ENCODE peak calls at places on chromosomes 11 and 22, in six cellular contexts. C is colonic mucosa, P is left ventricle myocardium inferior, W is lower lobe of right lung, R is esophagus muscularis mucosa, G is gastrocnemius medialis. B is an unnamed sample. For H3K4me1, the result is how much of the 10 kb centered on the place peaks cover.

GRCh38 chr11:79253280-79253679 is 187.6 kb downstream of the TENM4 start:
- DNase-seq in P (no peak), R (no peak), G (no peak), W (no peak), C (no peak), B (no peak)

GRCh38 chr11:126927628-126928027 is 72.9 kb downstream of the KIRREL3 start:
- DNase-seq in R (no peak), C (no peak), G (no peak), P (no peak), W (peak), B (no peak)

GRCh38 chr11:47104337-47104950 is 72.2 kb downstream of the ARFGAP2 start:
- DNase-seq in P (no peak), C (no peak), W (no peak), R (no peak), G (no peak), B (no peak)

GRCh38 chr22:48428556-48429371 is 1398.9 kb downstream of the BRD1 start:
- DNase-seq in R (no peak), W (no peak), G (no peak), C (no peak), P (no peak), B (no peak)

GRCh38 chr11:124402326-124402922 is 3.6 kb upstream of the OR8B3 start:
- DNase-seq in C (peak), P (peak), R (peak), G (peak), W (peak), B (peak)

GRCh38 chr11:46918087-46918751 is at the start of gene LRP4:
- DNase-seq in R (no peak), G (no peak), P (peak), W (no peak), C (peak), B (no peak)

GRCh38 chr22:46069518-46070214 is 80.7 kb upstream of the PPARA start:
- DNase-seq in P (peak), G (peak), R (peak), C (peak), W (peak), B (peak)

GRCh38 chr11:59283311-59283710 is 70.6 kb upstream of the MPEG1 start:
- DNase-seq in P (no peak), R (peak), C (no peak), G (no peak), W (no peak), B (no peak)

GRCh38 chr11:66975403-66976047 is 421 bp downstream of the C11orf86 start:
- DNase-seq in P (no peak), C (no peak), W (no peak), G (no peak), R (no peak), B (no peak)

GRCh38 chr11:116224154-116224888 is 548.5 kb downstream of the BUD13 start:
- DNase-seq in P (no peak), C (peak), R (no peak), W (no peak), G (no peak), B (peak)

GRCh38 chr22:39012525-39013516 is 1.2 kb upstream of the APOBEC3C start:
- DNase-seq in P (no peak), C (no peak), W (no peak), R (no peak), G (no peak), B (no peak)

GRCh38 chr11:639324-639977 is 2.4 kb downstream of the DRD4 start:
- DNase-seq in P (no peak), C (no peak), W (no peak), G (no peak), R (no peak), B (no peak)

GRCh38 chr22:22938672-22939536 is 51.3 kb downstream of the IGLL5 start:
- DNase-seq in P (peak), R (no peak), C (no peak), G (no peak), W (peak), B (no peak)

GRCh38 chr22:41524809-41525449 is 19.3 kb downstream of the POLR3H start:
- DNase-seq in G (no peak), C (peak), W (no peak), P (no peak), R (no peak), B (no peak)

GRCh38 chr11:113477321-113477720 is 2.1 kb upstream of the DRD2 start:
- DNase-seq in P (no peak), C (no peak), W (no peak), R (no peak), G (no peak), B (no peak)

GRCh38 chr22:48358886-48359612 is 1468.6 kb downstream of the BRD1 start:
- DNase-seq in G (no peak), P (no peak), C (no peak), W (no peak), R (no peak), B (no peak)

GRCh38 chr11:64124147-64124546 is 41.8 kb downstream of the MACROD1 start:
- DNase-seq in W (no peak), C (no peak), R (no peak), P (no peak), G (no peak), B (no peak)

GRCh38 chr11:12695221-12695794 is 21.1 kb downstream of the TEAD1 start:
- DNase-seq in W (no peak), R (no peak), P (no peak), C (no peak), G (no peak), B (no peak)

GRCh38 chr11:8352852-8353505 is 89.3 kb upstream of the LMO1 start:
- DNase-seq in R (no peak), C (no peak), W (no peak), P (no peak), G (no peak), B (no peak)

GRCh38 chr11:23124996-23125395 is 264.7 kb upstream of the CCDC179 start:
- DNase-seq in R (no peak), P (no peak), C (no peak), W (no peak), G (no peak), B (no peak)

GRCh38 chr22:18110194-18110943 is at the start of gene TUBA8:
- DNase-seq in G (peak), P (peak), W (no peak), C (no peak), R (no peak), B (peak)

GRCh38 chr11:120568572-120569307 is 57.2 kb downstream of the GRIK4 start:
- DNase-seq in P (no peak), R (no peak), C (no peak), W (no peak), G (no peak), B (no peak)

GRCh38 chr11:28581286-28582242 is 473.4 kb downstream of the METTL15 start:
- DNase-seq in R (no peak), G (no peak), W (no peak), C (no peak), P (no peak), B (no peak)

GRCh38 chr11:16217631-16218030 is 138.7 kb downstream of the SOX6 start:
- DNase-seq in R (no peak), C (no peak), W (no peak), P (no peak), G (no peak), B (no peak)

GRCh38 chr11:15775051-15775541 is 581.2 kb downstream of the SOX6 start:
- DNase-seq in G (no peak), W (no peak), P (no peak), C (no peak), R (peak), B (no peak)

GRCh38 chr11:126341760-126342161 is 13.7 kb upstream of the ST3GAL4 start:
- DNase-seq in W (no peak), R (no peak), G (no peak), C (no peak), P (no peak), B (no peak)

GRCh38 chr11:6745465-6746015 is 26.2 kb downstream of the OR2AG2 start:
- DNase-seq in W (no peak), C (no peak), G (no peak), R (no peak), P (no peak), B (no peak)

GRCh38 chr11:6738590-6738989 is 33.2 kb downstream of the OR2AG2 start:
- DNase-seq in G (no peak), R (no peak), P (no peak), W (no peak), C (no peak), B (no peak)

GRCh38 chr11:6745018-6745417 is 26.8 kb downstream of the OR2AG2 start:
- DNase-seq in P (no peak), C (no peak), R (no peak), G (no peak), W (no peak), B (no peak)

GRCh38 chr11:6746086-6746618 is 25.6 kb downstream of the OR2AG2 start:
- DNase-seq in G (no peak), C (peak), P (no peak), W (no peak), R (no peak), B (peak)

GRCh38 chr11:6742260-6742659 is 29.5 kb downstream of the OR2AG2 start:
- DNase-seq in P (no peak), W (no peak), C (no peak), R (no peak), G (no peak), B (no peak)
- H3K4me3 ChIP-seq in P (no peak), W (peak), C (no peak), R (no peak), G (no peak), B (no peak)

DNA sequence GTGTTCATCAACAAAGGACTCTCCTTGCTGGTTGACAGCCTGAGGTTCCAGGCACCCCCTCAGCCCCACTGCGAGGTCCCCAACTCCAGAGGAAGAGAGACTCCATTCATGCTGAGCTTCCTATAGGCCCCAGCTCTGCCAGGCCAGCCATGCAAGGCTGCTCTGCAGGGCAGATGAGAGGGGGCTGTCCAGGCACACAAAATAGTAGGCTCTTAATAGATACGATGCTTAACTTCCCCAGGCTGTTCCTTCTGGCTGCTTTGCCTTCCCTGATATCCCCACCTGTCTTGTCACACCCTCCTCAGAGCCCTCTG is 45.0 kb upstream of the CRYBB3 start:
- DNase-seq in W (no peak), R (no peak), P (no peak), G (peak), C (no peak), B (no peak)
- H3K4me1 ChIP-seq in W (under half), R (half or more), P (half or more), G (half or more), C (under half), B (under half)

GRCh38 chr11:5553347-5553746 is 5.0 kb upstream of the OR52H1 start:
- DNase-seq in P (no peak), G (no peak), C (no peak), W (no peak), R (no peak), B (no peak)
- TF ChIP-seq CTCF in P (peak), G (no peak), C (no peak), W (no peak), R (no peak), B (no peak)

GRCh38 chr11:93737904-93738612 is 3.2 kb downstream of the TAF1D start:
- DNase-seq in G (no peak), C (no peak), R (no peak), W (no peak), P (no peak), B (no peak)
- H3K4me3 ChIP-seq in G (peak), C (no peak), R (no peak), W (peak), P (no peak), B (no peak)